ENCODE peak calls at places on chromosomes 11 and 22, in nine cellular contexts. M is mucosa of descending colon, R is spleen, O is bronchial epithelial cell, L is ovary, V is choroid plexus epithelial cell, B is endothelial cell of umbilical vein, Q is BE2C, U is pancreas. G is an unnamed sample.

GRCh38 chr11:58919980-58920379 is 19.3 kb upstream of the GLYATL1 start:
- DNase-seq in M (no peak), R (no peak), O (no peak), L (no peak), V (no peak), B (no peak), Q (no peak), U (no peak), G (no peak)

GRCh38 chr22:23215294-23216204 is 35.2 kb downstream of the BCR start:
- DNase-seq in M (no peak), R (peak), O (peak), L (no peak), V (no peak), B (peak), Q (no peak), U (no peak), G (no peak)

GRCh38 chr11:85827768-85828639 is 17.1 kb upstream of the SYTL2 start:
- DNase-seq in M (no peak), R (no peak), O (peak), L (no peak), V (peak), B (peak), Q (no peak), U (no peak), G (peak)

GRCh38 chr22:36151006-36151595 is 9.5 kb downstream of the APOL3 start:
- DNase-seq in M (no peak), R (no peak), O (no peak), L (no peak), V (peak), B (peak), Q (no peak), U (no peak), G (no peak)

GRCh38 chr11:73236879-73237278 is 18.8 kb downstream of the P2RY2 start:
- DNase-seq in M (no peak), R (peak), O (peak), L (peak), V (peak), B (peak), Q (peak), U (no peak), G (no peak)

GRCh38 chr22:20453222-20453621 is 15.6 kb upstream of the SCARF2 start:
- DNase-seq in M (no peak), R (no peak), O (no peak), L (no peak), V (no peak), B (no peak), Q (no peak), U (no peak), G (no peak)

GRCh38 chr22:17890245-17890671 is 116.0 kb upstream of the BID start:
- DNase-seq in M (peak), R (no peak), O (peak), L (no peak), V (no peak), B (no peak), Q (no peak), U (no peak), G (no peak)

GRCh38 chr11:37571248-37571647 is 973.2 kb upstream of the RAG2 start:
- DNase-seq in M (no peak), R (no peak), O (peak), L (no peak), V (no peak), B (no peak), Q (no peak), U (no peak), G (no peak)

GRCh38 chr11:114219559-114220349 is 76.4 kb upstream of the NNMT start:
- DNase-seq in M (no peak), R (no peak), O (no peak), L (no peak), V (peak), B (peak), Q (no peak), U (no peak), G (no peak)

GRCh38 chr11:62677709-62678108 is 1.2 kb downstream of the UBXN1 start:
- DNase-seq in M (peak), R (no peak), O (no peak), L (no peak), V (no peak), B (no peak), Q (no peak), U (no peak), G (no peak)

DNA sequence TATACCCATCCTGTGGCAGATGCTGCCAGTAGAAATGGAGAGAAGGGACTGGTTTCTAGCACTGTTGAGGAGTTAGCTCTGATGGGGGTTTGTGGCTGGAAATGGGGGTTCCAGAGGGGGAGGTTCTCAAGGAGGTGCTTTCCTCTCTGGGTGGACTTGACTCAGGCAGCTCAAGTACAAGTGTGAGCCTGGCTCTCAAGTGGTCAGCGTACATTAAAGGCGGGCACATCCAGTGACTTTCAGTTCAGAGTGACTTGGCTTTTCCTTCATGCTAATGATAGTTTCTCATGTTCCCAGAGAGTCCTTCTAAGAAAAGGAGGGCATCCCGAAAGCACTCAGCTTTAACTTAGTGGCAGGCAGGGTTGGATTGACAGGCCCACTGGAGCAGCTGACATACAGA is 58.9 kb upstream of the HORMAD2 start:
- DNase-seq in M (no peak), R (no peak), O (no peak), L (no peak), V (no peak), B (no peak), Q (no peak), U (no peak), G (no peak)
- H3K4me3 ChIP-seq in M (no peak), R (no peak), O (no peak), L (no peak), V (no peak), B (no peak), Q (no peak), U (no peak), G (no peak)

GRCh38 chr11:77470971-77471370 is 2.9 kb downstream of the PAK1 start:
- DNase-seq in M (no peak), R (no peak), O (no peak), L (no peak), V (no peak), B (no peak), Q (no peak), U (no peak), G (no peak)

GRCh38 chr11:77467233-77467632 is 6.7 kb downstream of the PAK1 start:
- DNase-seq in M (no peak), R (no peak), O (peak), L (no peak), V (no peak), B (no peak), Q (no peak), U (no peak), G (no peak)

GRCh38 chr11:77470504-77470903 is 3.4 kb downstream of the PAK1 start:
- DNase-seq in M (no peak), R (no peak), O (no peak), L (no peak), V (no peak), B (no peak), Q (no peak), U (no peak), G (no peak)

GRCh38 chr11:77467993-77468392 is 5.9 kb downstream of the PAK1 start:
- DNase-seq in M (no peak), R (no peak), O (peak), L (no peak), V (peak), B (no peak), Q (no peak), U (no peak), G (peak)

DNA sequence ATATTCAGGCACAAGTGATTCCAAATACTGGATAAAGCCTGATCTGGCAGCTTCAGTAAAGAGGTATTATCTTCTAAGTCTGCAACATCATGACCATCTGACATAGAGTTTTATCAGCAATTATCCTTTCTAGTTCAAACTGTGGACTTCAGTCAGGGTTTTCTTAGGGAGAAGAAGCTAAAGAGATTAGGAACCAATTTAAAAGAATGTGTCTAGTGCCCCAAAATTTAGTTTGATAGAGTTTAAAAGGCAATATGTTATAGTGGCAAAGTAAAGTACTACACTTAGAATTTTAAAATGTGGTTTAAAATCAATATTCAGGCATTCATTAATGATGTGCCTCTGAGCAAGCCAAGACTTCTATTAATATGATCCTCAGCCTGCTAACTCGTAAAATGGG is 5.4 kb downstream of the PAK1 start:
- DNase-seq in M (no peak), R (no peak), O (no peak), L (no peak), V (no peak), B (no peak), Q (no peak), U (no peak), G (no peak)
- TF ChIP-seq CTCF in M (no peak), R (no peak), O (no peak), L (no peak), V (no peak), B (no peak), Q (no peak), U (no peak), G (no peak)

DNA sequence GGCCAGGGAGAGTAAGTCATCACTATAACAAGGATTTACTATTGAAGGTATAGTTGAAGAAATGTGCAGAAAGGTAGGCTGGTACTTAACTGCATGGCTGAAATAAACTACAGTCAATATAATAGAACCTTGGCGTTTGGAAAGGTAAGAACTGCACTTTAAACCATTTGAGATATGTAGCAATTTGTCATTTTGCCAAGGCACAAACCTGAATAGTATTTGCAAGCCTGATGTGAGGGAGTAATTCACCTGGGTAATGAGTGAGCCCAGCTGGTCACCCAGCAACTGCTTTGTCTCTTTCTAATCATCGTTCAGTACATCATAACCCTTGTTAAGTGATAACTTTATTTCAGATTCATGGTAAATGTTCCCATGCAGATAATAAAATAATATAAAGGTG is 62.3 kb upstream of the SCUBE2 start:
- DNase-seq in M (no peak), R (no peak), O (no peak), L (no peak), V (no peak), B (no peak), Q (no peak), U (no peak), G (no peak)
- H3K4me3 ChIP-seq in M (no peak), R (no peak), O (no peak), L (no peak), V (no peak), B (no peak), Q (no peak), U (no peak), G (no peak)

GRCh38 chr22:43270314-43270908 is 72.8 kb downstream of the SCUBE1 start:
- DNase-seq in M (no peak), R (no peak), O (no peak), L (no peak), V (peak), B (no peak), Q (peak), U (no peak), G (no peak)
- TF ChIP-seq CTCF in M (no peak), R (no peak), O (no peak), L (no peak), V (peak), B (peak), Q (peak), U (no peak), G (peak)

GRCh38 chr11:67023957-67024353 is 1.0 kb downstream of the SYT12 start:
- DNase-seq in M (no peak), R (no peak), O (no peak), L (no peak), V (no peak), B (no peak), Q (no peak), U (no peak), G (no peak)
- H3K4me3 ChIP-seq in M (no peak), R (peak), O (peak), L (no peak), V (peak), B (no peak), Q (no peak), U (peak), G (no peak)

GRCh38 chr22:41620646-41621098 is at the start of gene DESI1:
- DNase-seq in M (no peak), R (peak), O (peak), L (no peak), V (no peak), B (no peak), Q (no peak), U (no peak), G (no peak)
- TF ChIP-seq CTCF in M (no peak), R (no peak), O (peak), L (no peak), V (no peak), B (no peak), Q (no peak), U (no peak), G (no peak)

GRCh38 chr22:30266445-30267381 is at the start of gene OSM:
- DNase-seq in M (peak), R (peak), O (no peak), L (no peak), V (no peak), B (no peak), Q (no peak), U (no peak), G (no peak)

GRCh38 chr22:30263883-30264282 is 2.8 kb downstream of the OSM start:
- DNase-seq in M (no peak), R (no peak), O (no peak), L (no peak), V (no peak), B (no peak), Q (no peak), U (no peak), G (no peak)

GRCh38 chr22:30265131-30265720 is 1.4 kb downstream of the OSM start:
- DNase-seq in M (no peak), R (peak), O (no peak), L (no peak), V (no peak), B (no peak), Q (no peak), U (no peak), G (no peak)

GRCh38 chr22:30267382-30268302 is 991 bp upstream of the OSM start:
- DNase-seq in M (peak), R (peak), O (no peak), L (no peak), V (no peak), B (no peak), Q (no peak), U (no peak), G (no peak)

DNA sequence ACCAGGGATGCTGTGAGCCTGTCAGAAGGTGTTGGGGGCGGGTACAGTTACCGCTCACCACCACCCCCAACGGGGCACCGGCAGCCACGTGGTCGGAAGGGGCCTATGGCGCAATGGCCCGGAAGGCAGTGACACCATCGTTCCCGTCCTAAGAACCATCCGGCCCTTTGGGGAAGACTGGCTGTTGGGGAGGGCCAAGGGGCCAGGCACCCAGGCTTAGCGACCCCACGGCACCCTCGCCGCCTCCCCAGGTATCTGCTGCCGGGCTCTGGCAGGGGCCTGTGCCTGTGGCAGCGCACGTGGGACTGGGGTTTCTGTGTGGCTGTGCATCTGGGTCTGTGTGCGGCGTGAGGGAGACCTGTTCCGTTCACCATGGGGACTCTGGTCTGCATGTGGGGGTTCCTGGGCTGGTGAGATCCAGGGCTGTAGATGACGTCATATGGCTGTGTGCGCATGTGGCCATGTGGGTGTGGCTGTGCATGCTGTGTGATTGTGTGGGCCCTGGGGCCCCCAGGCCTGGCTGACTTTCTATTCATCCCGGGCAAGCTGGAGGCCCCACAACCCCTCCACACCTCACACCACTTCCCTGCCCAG is 703 bp downstream of the OSM start:
- DNase-seq in M (peak), R (peak), O (no peak), L (no peak), V (no peak), B (no peak), Q (no peak), U (no peak), G (no peak)
- H3K4me3 ChIP-seq in M (no peak), R (peak), O (no peak), L (no peak), V (no peak), B (no peak), Q (no peak), U (no peak), G (no peak)

GRCh38 chr22:40000171-40000570 is 5.4 kb downstream of the FAM83F start:
- DNase-seq in M (peak), R (no peak), O (no peak), L (no peak), V (no peak), B (no peak), Q (no peak), U (no peak), G (no peak)

GRCh38 chr22:40001104-40001503 is 6.3 kb downstream of the FAM83F start:
- DNase-seq in M (peak), R (no peak), O (no peak), L (no peak), V (no peak), B (no peak), Q (no peak), U (no peak), G (no peak)

GRCh38 chr22:39997421-39997820 is 2.7 kb downstream of the FAM83F start:
- DNase-seq in M (no peak), R (no peak), O (no peak), L (no peak), V (no peak), B (no peak), Q (no peak), U (no peak), G (no peak)

GRCh38 chr22:39997939-39998726 is 3.4 kb downstream of the FAM83F start:
- DNase-seq in M (peak), R (no peak), O (peak), L (no peak), V (peak), B (peak), Q (peak), U (peak), G (no peak)

DNA sequence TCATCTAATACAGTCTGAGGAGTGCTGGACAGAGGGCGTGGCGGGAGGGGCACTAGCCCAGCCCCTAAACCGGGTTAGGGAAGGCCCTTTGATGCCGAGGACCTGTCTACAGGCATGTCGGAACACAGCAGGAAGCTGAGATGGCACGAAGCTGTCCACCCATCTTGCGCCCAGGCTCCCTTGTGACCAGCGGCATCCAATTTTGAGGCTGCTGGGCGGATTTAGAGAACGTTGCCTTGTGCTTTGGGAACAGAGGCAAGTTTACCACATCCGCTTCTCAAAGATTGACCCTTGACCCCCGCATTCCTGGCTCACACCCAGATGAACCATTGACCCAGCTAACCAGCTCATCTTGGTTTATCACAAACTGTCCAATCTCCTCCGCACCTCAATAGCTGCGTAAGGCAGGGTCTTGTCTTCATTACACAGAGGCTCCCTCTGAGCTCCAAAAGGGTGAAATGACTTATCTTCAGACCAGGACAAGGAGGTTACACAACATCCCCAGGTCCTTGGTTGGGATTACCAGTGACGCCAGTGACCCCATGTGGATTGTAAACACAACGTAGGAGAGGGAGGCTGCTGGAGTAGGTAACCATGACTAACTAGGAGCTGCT is 4.5 kb downstream of the FAM83F start:
- DNase-seq in M (peak), R (no peak), O (peak), L (no peak), V (peak), B (no peak), Q (no peak), U (no peak), G (no peak)
- TF ChIP-seq CTCF in M (no peak), R (no peak), O (peak), L (no peak), V (peak), B (no peak), Q (no peak), U (no peak), G (no peak)

G was measured in AG09309.